ENCODE peak calls at places on chromosomes 4 and X, in eight cellular contexts. R is fibroblast of the aortic adventitia, N is cardiac muscle cell, B is astrocyte of the spinal cord, Y is K562, M is breast epithelium, T is IMR-90, H is WERI-Rb-1. U is an unnamed sample.

GRCh38 chrX:47160781-47161180 is 15.8 kb downstream of the RBM10 start:
- DNase-seq in B (no peak), M (no peak), H (no peak), R (no peak), Y (no peak), N (no peak), T (no peak), U (no peak)

GRCh38 chr4:100581337-100581736 is 63.5 kb upstream of the EMCN start:
- DNase-seq in Y (no peak), R (peak), T (no peak), N (no peak), M (no peak), H (no peak), B (no peak), U (peak)

GRCh38 chrX:132489256-132490085 is 633 bp upstream of the MBNL3 start:
- DNase-seq in H (peak), T (peak), Y (no peak), B (peak), R (peak), N (peak), M (peak), U (peak)

GRCh38 chrX:63673896-63674295 is 111.1 kb downstream of the ARHGEF9 start:
- DNase-seq in T (no peak), Y (no peak), H (no peak), R (no peak), N (no peak), B (no peak), M (no peak), U (peak)

GRCh38 chrX:153854702-153855101 is 24.4 kb upstream of the PDZD4 start:
- DNase-seq in R (no peak), Y (no peak), M (no peak), H (no peak), T (no peak), N (no peak), B (no peak), U (no peak)

GRCh38 chr4:113471141-113471860 is 290.2 kb downstream of the CAMK2D start:
- DNase-seq in B (peak), N (no peak), H (no peak), M (no peak), R (peak), Y (no peak), T (peak), U (no peak)

GRCh38 chr4:7299051-7299907 is 106.9 kb downstream of the SORCS2 start:
- DNase-seq in R (no peak), B (no peak), M (no peak), N (no peak), T (no peak), H (peak), Y (no peak), U (no peak)

GRCh38 chrX:17654116-17654515 is 83.2 kb upstream of the SCML1 start:
- DNase-seq in N (no peak), H (no peak), M (no peak), R (no peak), B (no peak), T (no peak), Y (no peak), U (no peak)

GRCh38 chr4:125334936-125335335 is 20.2 kb downstream of the FAT4 start:
- DNase-seq in T (no peak), B (no peak), R (no peak), N (no peak), M (no peak), H (no peak), Y (no peak), U (no peak)

GRCh38 chr4:186172551-186172950 is 18.8 kb upstream of the CYP4V2 start:
- DNase-seq in B (no peak), H (no peak), Y (no peak), T (no peak), N (no peak), M (no peak), R (no peak), U (no peak)

GRCh38 chrX:36414056-36414455 is 494.5 kb downstream of the CFAP47 start:
- DNase-seq in B (no peak), H (no peak), Y (no peak), M (no peak), T (no peak), R (no peak), N (no peak), U (no peak)
- H3K4me3 ChIP-seq in B (no peak), H (no peak), Y (no peak), M (no peak), T (no peak), R (no peak), N (no peak), U (no peak)

GRCh38 chr4:42578187-42578586 is 78.7 kb downstream of the ATP8A1 start:
- DNase-seq in B (no peak), Y (no peak), H (no peak), T (no peak), N (no peak), R (no peak), M (no peak), U (no peak)
- TF ChIP-seq CTCF in B (no peak), Y (no peak), H (no peak), T (no peak), N (no peak), R (no peak), M (no peak), U (no peak)

DNA sequence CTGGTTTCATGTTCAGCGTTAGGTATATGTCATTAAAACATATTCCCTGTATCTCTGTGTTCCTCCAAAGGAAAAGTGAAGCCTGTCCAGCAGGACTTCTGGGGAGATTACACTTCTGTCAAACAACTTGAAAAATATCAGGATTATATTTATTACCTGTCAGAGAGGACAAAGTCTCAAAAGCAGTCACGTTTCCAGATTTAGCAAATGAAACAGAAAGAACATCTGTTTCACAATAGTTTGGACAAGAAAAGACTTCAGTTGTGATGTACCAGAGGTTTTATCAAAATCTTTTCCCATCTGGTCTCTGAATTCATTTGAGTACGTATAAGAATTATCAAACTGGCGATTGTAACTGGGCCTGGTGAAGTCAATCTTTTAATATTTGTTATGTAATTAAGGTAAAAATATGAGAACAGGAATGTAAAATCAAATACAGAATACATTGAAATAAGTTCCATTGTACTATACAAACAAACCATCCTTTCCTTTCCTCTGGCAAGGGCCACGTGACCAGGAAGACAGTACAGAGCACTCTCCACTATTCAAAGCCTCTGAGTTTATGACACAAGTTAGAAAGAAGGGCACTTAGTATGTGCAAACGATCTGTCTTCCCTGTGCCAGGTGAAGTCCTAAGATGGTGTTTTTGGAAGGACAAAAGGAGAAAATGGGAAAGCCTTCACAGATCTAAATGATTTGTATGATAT is 3.2 kb downstream of the CASP3 start:
- DNase-seq in B (no peak), Y (no peak), R (no peak), T (no peak), H (no peak), M (no peak), N (no peak), U (no peak)
- H3K4me3 ChIP-seq in B (no peak), Y (no peak), R (no peak), T (no peak), H (no peak), M (no peak), N (no peak), U (no peak)

GRCh38 chrX:107581923-107582322 is 46.4 kb upstream of the PRPS1 start:
- DNase-seq in R (no peak), B (no peak), N (no peak), H (no peak), T (no peak), M (no peak), Y (no peak), U (no peak)
- TF ChIP-seq CTCF in R (no peak), B (no peak), N (no peak), H (no peak), T (no peak), M (no peak), Y (no peak), U (no peak)

GRCh38 chr4:123546123-123546654 is 149.6 kb downstream of the SPRY1 start:
- DNase-seq in R (no peak), Y (no peak), M (no peak), T (no peak), B (no peak), N (no peak), H (no peak), U (no peak)
- H3K4me3 ChIP-seq in R (no peak), Y (no peak), M (no peak), T (no peak), B (no peak), N (no peak), H (no peak), U (no peak)

GRCh38 chr4:38760915-38761314 is 21.9 kb downstream of the TLR10 start:
- DNase-seq in N (no peak), Y (no peak), H (no peak), T (no peak), M (no peak), B (no peak), R (no peak), U (no peak)
- TF ChIP-seq CTCF in N (no peak), Y (no peak), H (no peak), T (no peak), M (no peak), B (no peak), R (no peak), U (no peak)

GRCh38 chr4:65023877-65024670 is 614.8 kb upstream of the TECRL start:
- DNase-seq in B (no peak), R (no peak), H (no peak), N (no peak), M (no peak), Y (no peak), T (no peak), U (no peak)
- H3K4me3 ChIP-seq in B (no peak), R (no peak), H (no peak), N (no peak), M (no peak), Y (no peak), T (no peak), U (no peak)

DNA sequence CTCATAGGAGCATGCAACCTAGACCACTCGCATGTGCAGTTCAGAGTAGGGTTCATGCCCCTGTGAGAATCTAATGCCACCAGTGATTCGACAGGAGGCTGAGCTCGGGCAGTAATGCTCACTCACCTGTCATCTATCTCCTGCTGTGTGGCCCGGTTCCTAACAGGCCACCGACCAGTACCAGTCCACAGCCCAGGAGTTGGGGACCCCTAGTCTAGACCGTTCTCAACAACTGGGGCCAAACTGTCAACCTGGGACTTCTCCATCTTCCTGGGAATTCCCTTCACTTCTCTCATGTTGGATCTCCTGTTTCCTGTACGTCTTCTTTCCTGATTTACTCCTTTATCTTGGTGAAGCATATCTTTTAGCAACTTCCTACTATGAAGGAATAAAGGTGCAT is 79.4 kb upstream of the HELT start:
- DNase-seq in H (no peak), B (no peak), N (no peak), M (no peak), T (no peak), Y (no peak), R (no peak), U (no peak)
- TF ChIP-seq CTCF in H (no peak), B (no peak), N (no peak), M (no peak), T (no peak), Y (no peak), R (no peak), U (no peak)

DNA sequence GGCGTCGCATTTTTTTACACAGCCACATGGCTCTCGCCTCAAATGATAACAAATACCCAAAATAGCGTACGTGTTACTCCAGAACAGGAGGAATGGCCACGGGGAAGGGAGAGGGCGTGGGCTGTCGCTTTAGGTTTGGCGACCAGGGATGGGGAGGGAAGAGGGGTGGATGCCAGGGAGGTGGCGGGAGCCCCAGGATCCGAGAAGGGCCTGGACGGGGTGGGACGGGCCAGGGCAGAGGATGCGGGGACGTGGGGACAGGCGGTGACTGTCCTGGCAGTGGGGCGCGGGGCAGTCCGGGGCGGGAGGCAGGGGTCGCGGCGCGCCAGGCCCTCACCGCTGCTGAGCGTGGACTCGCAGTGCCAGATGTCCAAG is 631 bp downstream of the TMEM47 start:
- DNase-seq in Y (no peak), T (no peak), R (no peak), B (no peak), H (peak), N (peak), M (no peak), U (no peak)
- H3K4me3 ChIP-seq in Y (no peak), T (peak), R (peak), B (peak), H (peak), N (peak), M (peak), U (peak)

U was measured in epithelial cell of esophagus.